ENCODE peak calls at places on chromosomes 4 and X, in five cellular contexts. R is sigmoid colon, O is IMR-90, Y is tibial nerve, V is stomach. T is an unnamed sample.

GRCh38 chr4:110705440-110705782 is 82.5 kb upstream of the PITX2 start:
- DNase-seq in O (no peak), Y (no peak), V (no peak), R (no peak), T (no peak)

GRCh38 chr4:154677300-154677699 is 64.8 kb upstream of the FGG start:
- DNase-seq in Y (no peak), R (no peak), O (no peak), V (no peak), T (no peak)

GRCh38 chr4:12403175-12403574 is 974.5 kb upstream of the HS3ST1 start:
- DNase-seq in R (no peak), V (no peak), Y (no peak), O (no peak), T (no peak)

GRCh38 chr4:155978810-155979209 is 25.1 kb upstream of the CTSO start:
- DNase-seq in Y (no peak), V (no peak), R (no peak), O (no peak), T (no peak)

GRCh38 chr4:26088433-26088928 is 174.5 kb downstream of the SMIM20 start:
- DNase-seq in O (peak; percentile 78), R (no peak), V (no peak), Y (no peak), T (no peak)

GRCh38 chr4:3074846-3075651 is 568 bp downstream of the HTT start:
- DNase-seq in R (peak; percentile 73), O (peak; percentile 57), V (peak; percentile 42), Y (no peak), T (no peak)

GRCh38 chrX:16999275-16999674 is 52.8 kb downstream of the REPS2 start:
- DNase-seq in V (no peak), R (no peak), Y (no peak), O (no peak), T (no peak)

GRCh38 chr4:86894465-86894864 is 2.2 kb upstream of the C4orf36 start:
- DNase-seq in R (no peak), V (no peak), Y (no peak), O (peak; percentile 39), T (no peak)

GRCh38 chr4:24477919-24478318 is 106.4 kb downstream of the DHX15 start:
- DNase-seq in R (peak; percentile 80), Y (no peak), V (no peak), O (peak; percentile 89), T (no peak)

GRCh38 chrX:118861338-118861737 is 37.7 kb downstream of the ZCCHC12 start:
- DNase-seq in V (no peak), O (no peak), Y (no peak), R (no peak), T (no peak)

GRCh38 chr4:184503869-184504300 is 29.5 kb upstream of the IRF2 start:
- DNase-seq in V (no peak), Y (no peak), R (no peak), O (peak; percentile 20), T (no peak)

GRCh38 chrX:51332188-51332942 is at the start of gene NUDT10:
- DNase-seq in R (peak; percentile 74), Y (no peak), O (peak; percentile 10), V (no peak), T (no peak)

GRCh38 chr4:53629296-53629695 is 38.0 kb upstream of the LNX1 start:
- DNase-seq in R (no peak), Y (no peak), V (no peak), O (no peak), T (no peak)

GRCh38 chr4:95394733-95395306 is 154.0 kb downstream of the UNC5C start:
- DNase-seq in V (no peak), Y (no peak), O (no peak), R (no peak), T (no peak)

GRCh38 chr4:52760256-52760655 is 9.0 kb upstream of the ERVMER34-1 start:
- DNase-seq in R (no peak), Y (no peak), O (no peak), V (no peak), T (no peak)

GRCh38 chr4:168153596-168154440 is 61.5 kb downstream of the ANXA10 start:
- DNase-seq in O (peak; percentile 83), Y (peak; percentile 70), R (no peak), V (peak; percentile 85), T (no peak)

GRCh38 chr4:10611673-10612072 is 72.9 kb downstream of the CLNK start:
- DNase-seq in Y (no peak), R (no peak), V (no peak), O (peak; percentile 92), T (no peak)

GRCh38 chr4:10608501-10609219 is 75.9 kb downstream of the CLNK start:
- DNase-seq in Y (no peak), O (peak; percentile 18), R (no peak), V (no peak), T (no peak)

GRCh38 chr4:10613926-10614478 is 70.6 kb downstream of the CLNK start:
- DNase-seq in Y (no peak), V (no peak), O (no peak), R (no peak), T (no peak)

GRCh38 chr4:10607206-10607605 is 77.4 kb downstream of the CLNK start:
- DNase-seq in R (no peak), Y (no peak), O (no peak), V (no peak), T (no peak)

GRCh38 chr4:10612476-10612875 is 72.1 kb downstream of the CLNK start:
- DNase-seq in V (no peak), O (no peak), R (no peak), Y (no peak), T (no peak)
- H3K4me3 ChIP-seq in V (no peak overlapping the region), O (no peak overlapping the region), R (no peak overlapping the region), Y (no peak overlapping the region), T (no peak overlapping the region)

DNA sequence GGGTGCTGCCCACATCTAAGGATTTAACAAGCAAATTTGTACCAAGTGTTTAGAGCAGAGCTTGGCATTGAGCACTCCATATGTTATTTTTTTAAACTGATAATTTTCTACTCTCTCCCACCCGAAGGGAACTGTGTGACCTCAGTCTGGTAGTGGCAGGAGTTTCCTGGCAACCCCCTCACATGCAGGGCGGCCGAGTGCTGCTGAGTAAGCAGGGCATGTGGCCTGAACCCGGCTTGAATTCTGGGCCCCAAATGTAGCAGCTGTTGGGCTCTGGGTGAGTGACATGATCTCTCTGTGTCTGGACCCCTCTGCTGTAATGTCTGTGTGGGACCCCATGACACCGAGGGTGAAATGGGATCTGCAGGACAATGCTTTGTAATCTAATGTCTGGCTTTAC is 13.6 kb upstream of the C4orf50 start:
- DNase-seq in Y (no peak), V (no peak), O (no peak), R (no peak), T (no peak)
- TF ChIP-seq POLR2A in Y (no peak), V (no peak), O (no peak), R (no peak), T (no peak)

DNA sequence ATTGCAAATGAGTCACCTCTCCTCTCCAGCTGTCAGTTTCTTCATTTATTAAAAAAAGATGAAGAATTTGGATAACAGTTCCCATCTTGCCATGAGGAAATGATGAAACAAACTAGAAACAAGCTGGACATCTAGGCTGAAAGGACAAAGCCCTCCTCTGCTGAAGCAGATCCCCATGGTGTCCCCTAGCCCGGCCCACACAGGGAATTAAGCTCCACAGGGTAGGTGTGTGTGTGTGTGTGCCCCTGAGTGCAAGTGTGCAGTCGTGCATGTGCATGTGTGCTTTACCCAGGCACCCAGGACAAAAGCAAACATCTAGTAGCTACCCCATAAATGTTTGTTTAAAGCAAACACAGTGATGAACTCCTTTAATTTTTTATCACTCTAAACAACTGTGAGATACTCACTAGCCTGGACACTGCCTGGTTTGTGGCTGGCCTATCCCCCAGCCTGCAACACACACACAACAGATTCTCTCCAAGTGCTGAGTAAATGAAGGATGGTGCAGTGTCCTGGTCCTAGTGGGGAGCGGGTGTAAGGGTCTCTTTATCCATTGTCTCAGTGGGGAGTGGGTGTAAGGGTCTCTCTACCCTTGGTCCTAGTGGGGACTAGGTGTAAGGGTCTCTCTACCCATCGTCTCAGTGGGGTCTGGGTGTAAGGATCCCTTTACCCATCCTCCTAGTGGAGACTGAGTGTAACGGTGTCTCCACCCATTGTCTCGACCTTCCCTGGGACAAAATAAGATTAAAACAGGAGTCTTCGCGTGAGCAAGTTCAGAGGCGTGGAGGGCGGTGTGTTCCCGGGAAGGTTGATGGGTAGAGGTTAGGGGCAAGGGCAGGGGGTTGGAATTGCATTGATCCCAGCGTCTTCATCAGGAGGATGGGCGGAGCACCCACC is 688 bp upstream of the EVC start:
- DNase-seq in O (peak; percentile 18), R (no peak), Y (no peak), V (no peak), T (no peak)
- TF ChIP-seq CTCF in O (peak; percentile 32), R (peak; percentile 48), Y (no peak), V (no peak), T (peak; percentile 28)

DNA sequence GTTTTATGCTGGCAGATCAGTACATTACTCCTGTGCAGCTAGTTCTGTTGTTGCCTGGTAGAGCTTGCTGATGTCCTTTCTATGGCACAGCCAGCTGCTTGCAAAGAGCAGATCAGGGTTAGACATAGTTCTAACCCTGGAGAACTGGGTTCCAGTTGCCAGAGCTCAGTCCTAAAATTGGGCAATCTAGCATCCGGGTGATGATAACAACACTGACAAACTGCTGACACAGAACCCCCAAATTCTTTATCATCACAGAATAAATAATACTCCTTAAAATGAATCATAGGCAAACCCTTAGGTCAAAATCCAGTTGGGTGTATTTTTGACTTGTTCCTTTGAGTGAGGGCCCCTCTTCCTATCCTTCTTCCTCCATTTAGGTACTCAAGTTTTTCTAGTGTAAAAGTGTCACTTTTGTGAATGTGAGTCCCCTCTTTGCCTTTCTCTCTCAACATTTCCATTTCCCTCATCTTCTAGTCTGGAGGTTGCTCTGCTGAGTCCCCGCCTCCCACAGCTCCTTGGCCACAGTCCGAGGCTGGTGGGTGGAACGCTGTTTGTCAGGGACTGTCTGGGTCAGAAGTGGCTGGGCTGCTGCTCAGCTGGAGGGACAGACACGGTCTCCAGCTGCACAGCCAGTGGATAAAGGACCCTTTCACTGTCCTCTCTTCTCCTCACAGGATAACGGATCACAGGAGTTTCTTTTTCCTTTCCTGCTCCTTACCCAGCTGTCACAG is 93.6 kb upstream of the RASGEF1B start:
- DNase-seq in V (peak; percentile 81), R (peak; percentile 88), O (no peak), Y (peak; percentile 66), T (no peak)
- H3K4me3 ChIP-seq in V (peak overlapping the region; percentile 11), R (peak overlapping the region; percentile 24), O (no peak overlapping the region), Y (peak overlapping the region; percentile 3), T (peak overlapping the region; percentile 30)

DNA sequence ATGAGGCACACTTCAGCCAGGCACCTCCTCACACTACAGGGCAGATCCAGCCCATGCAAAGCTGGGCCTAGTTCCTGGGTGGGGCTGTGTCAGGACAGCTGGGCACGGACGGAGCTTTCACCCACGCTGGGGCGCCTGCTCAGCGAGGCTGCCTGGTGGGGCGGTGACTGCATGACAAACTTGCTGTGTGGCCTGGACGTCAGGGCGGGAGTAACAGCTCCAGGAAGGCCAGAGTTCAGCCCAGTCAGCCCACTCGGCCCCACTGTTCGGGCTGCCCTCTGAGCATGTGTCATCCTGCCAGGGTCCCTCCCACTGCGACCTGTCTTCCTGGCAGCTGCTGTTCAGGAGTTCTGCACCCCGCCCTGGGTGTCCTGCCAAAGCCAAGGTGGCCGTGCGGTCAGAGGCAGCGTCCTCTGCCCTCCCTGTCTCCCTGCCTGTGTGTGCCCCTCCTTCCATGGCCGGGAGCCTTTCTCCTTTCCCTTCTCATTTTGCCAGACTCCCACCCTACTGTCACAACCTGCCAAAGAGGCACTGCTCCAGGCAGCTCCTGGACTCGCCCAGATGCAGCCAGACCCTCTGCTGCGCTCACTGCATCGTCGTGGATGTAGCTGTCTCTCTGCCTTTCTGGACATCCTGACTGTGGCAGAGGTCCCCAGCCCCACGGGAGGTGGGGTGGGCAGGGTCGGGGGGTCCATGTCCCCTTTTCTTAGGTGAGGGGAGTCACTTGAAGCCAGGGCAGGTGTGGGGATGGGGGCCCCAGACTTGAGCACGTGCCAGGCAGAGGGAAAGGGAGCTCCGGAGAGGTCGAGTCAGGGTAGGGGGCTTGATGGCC is 33.0 kb upstream of the KIAA0232 start:
- DNase-seq in Y (peak; percentile 76), V (peak; percentile 85), R (peak; percentile 75), O (peak; percentile 33), T (no peak)
- TF ChIP-seq POLR2A in Y (no peak), V (no peak), R (peak; percentile 32), O (no peak), T (no peak)

T was measured in vagina.